ENCODE peak calls at places on chromosomes 7 and 10, in five cellular contexts. One of them, this sample, is unnamed.
A peak's percentile ranks its signal among the peaks of the same experiment; 100 is the strongest.

GRCh38 chr10:63396123-63396719 is 69.6 kb downstream of the JMJD1C start:
- DNase-seq in HCT116: no peak
- DNase-seq in psoas muscle: no peak
- DNase-seq in right atrium auricular region: no peak
- DNase-seq in PC-3: no peak
- DNase-seq in this sample: no peak

GRCh38 chr7:26443006-26443405 is 151.3 kb downstream of the SNX10 start:
- DNase-seq in HCT116: no peak
- DNase-seq in psoas muscle: no peak
- DNase-seq in right atrium auricular region: no peak
- DNase-seq in PC-3: no peak
- DNase-seq in this sample: no peak

GRCh38 chr10:100504101-100504500 is 15.6 kb downstream of the SEC31B start:
- DNase-seq in HCT116: no peak
- DNase-seq in psoas muscle: no peak
- DNase-seq in right atrium auricular region: no peak
- DNase-seq in PC-3: no peak
- DNase-seq in this sample: no peak

GRCh38 chr7:44213872-44214595 is 13.3 kb downstream of the YKT6 start:
- DNase-seq in HCT116: peak; percentile 36
- DNase-seq in psoas muscle: peak; percentile 35
- DNase-seq in right atrium auricular region: no peak
- DNase-seq in PC-3: peak; percentile 61
- DNase-seq in this sample: peak; percentile 40

GRCh38 chr7:96418600-96418999 is 96.7 kb upstream of the SLC25A13 start:
- DNase-seq in HCT116: no peak
- DNase-seq in psoas muscle: no peak
- DNase-seq in right atrium auricular region: no peak
- DNase-seq in PC-3: no peak
- DNase-seq in this sample: no peak

GRCh38 chr7:33964417-33965115 is 59.2 kb downstream of the BMPER start:
- DNase-seq in HCT116: no peak
- DNase-seq in psoas muscle: no peak
- DNase-seq in right atrium auricular region: no peak
- DNase-seq in PC-3: no peak
- DNase-seq in this sample: no peak

GRCh38 chr10:43282881-43283280 is 16.0 kb upstream of the RASGEF1A start:
- DNase-seq in HCT116: no peak
- DNase-seq in psoas muscle: no peak
- DNase-seq in right atrium auricular region: no peak
- DNase-seq in PC-3: no peak
- DNase-seq in this sample: no peak

GRCh38 chr7:55576753-55577152 is 4.5 kb upstream of the VOPP1 start:
- DNase-seq in HCT116: no peak
- DNase-seq in psoas muscle: no peak
- DNase-seq in right atrium auricular region: no peak
- DNase-seq in PC-3: no peak
- DNase-seq in this sample: no peak

GRCh38 chr7:27179503-27180430 is 5.3 kb downstream of the HOXA11 start:
- DNase-seq in HCT116: no peak
- DNase-seq in psoas muscle: peak; percentile 90
- DNase-seq in right atrium auricular region: no peak
- DNase-seq in PC-3: peak; percentile 90
- DNase-seq in this sample: peak; percentile 81

GRCh38 chr10:115525141-115525540 is 432.0 kb downstream of the ATRNL1 start:
- DNase-seq in HCT116: no peak
- DNase-seq in psoas muscle: no peak
- DNase-seq in right atrium auricular region: no peak
- DNase-seq in PC-3: no peak
- DNase-seq in this sample: no peak

GRCh38 chr7:116357776-116358670 is 141.5 kb upstream of the CAV2 start:
- DNase-seq in HCT116: no peak
- DNase-seq in psoas muscle: no peak
- DNase-seq in right atrium auricular region: no peak
- DNase-seq in PC-3: peak; percentile 72
- DNase-seq in this sample: no peak

GRCh38 chr7:93442478-93443224 is 131.9 kb downstream of the CALCR start:
- DNase-seq in HCT116: peak; percentile 34
- DNase-seq in psoas muscle: no peak
- DNase-seq in right atrium auricular region: no peak
- DNase-seq in PC-3: peak; percentile 49
- DNase-seq in this sample: no peak

GRCh38 chr7:98212532-98213041 is 1.3 kb downstream of the BHLHA15 start:
- DNase-seq in HCT116: no peak
- DNase-seq in psoas muscle: no peak
- DNase-seq in right atrium auricular region: no peak
- DNase-seq in PC-3: no peak
- DNase-seq in this sample: peak; percentile 60

GRCh38 chr10:17206210-17206709 is 4.8 kb upstream of the TRDMT1 start:
- DNase-seq in HCT116: no peak
- DNase-seq in psoas muscle: no peak
- DNase-seq in right atrium auricular region: no peak
- DNase-seq in PC-3: peak; percentile 67
- DNase-seq in this sample: no peak

GRCh38 chr7:30188806-30189205 is 54.0 kb downstream of the MTURN start:
- DNase-seq in HCT116: no peak
- DNase-seq in psoas muscle: no peak
- DNase-seq in right atrium auricular region: no peak
- DNase-seq in PC-3: no peak
- DNase-seq in this sample: no peak

GRCh38 chr7:30197438-30197837 is 62.7 kb downstream of the MTURN start:
- DNase-seq in HCT116: no peak
- DNase-seq in psoas muscle: no peak
- DNase-seq in right atrium auricular region: no peak
- DNase-seq in PC-3: no peak
- DNase-seq in this sample: no peak

GRCh38 chr7:30199271-30199670 is 64.5 kb downstream of the MTURN start:
- DNase-seq in HCT116: no peak
- DNase-seq in psoas muscle: no peak
- DNase-seq in right atrium auricular region: no peak
- DNase-seq in PC-3: no peak
- DNase-seq in this sample: no peak

GRCh38 chr7:30196408-30196807 is 61.6 kb downstream of the MTURN start:
- DNase-seq in HCT116: no peak
- DNase-seq in psoas muscle: no peak
- DNase-seq in right atrium auricular region: no peak
- DNase-seq in PC-3: no peak
- DNase-seq in this sample: no peak

GRCh38 chr7:30193333-30193943 is 58.7 kb downstream of the MTURN start:
- DNase-seq in HCT116: no peak
- DNase-seq in psoas muscle: no peak
- DNase-seq in right atrium auricular region: no peak
- DNase-seq in PC-3: no peak
- DNase-seq in this sample: no peak
- H3K9me3 ChIP-seq in HCT116: peaks cover 17% of the 10 kb centered on the region
- H3K9me3 ChIP-seq in psoas muscle: no peaks in the 10 kb centered on the region
- H3K9me3 ChIP-seq in right atrium auricular region: peaks cover 6% of the 10 kb centered on the region
- H3K9me3 ChIP-seq in PC-3: peaks cover 23% of the 10 kb centered on the region
- H3K9me3 ChIP-seq in this sample: no peaks in the 10 kb centered on the region

DNA sequence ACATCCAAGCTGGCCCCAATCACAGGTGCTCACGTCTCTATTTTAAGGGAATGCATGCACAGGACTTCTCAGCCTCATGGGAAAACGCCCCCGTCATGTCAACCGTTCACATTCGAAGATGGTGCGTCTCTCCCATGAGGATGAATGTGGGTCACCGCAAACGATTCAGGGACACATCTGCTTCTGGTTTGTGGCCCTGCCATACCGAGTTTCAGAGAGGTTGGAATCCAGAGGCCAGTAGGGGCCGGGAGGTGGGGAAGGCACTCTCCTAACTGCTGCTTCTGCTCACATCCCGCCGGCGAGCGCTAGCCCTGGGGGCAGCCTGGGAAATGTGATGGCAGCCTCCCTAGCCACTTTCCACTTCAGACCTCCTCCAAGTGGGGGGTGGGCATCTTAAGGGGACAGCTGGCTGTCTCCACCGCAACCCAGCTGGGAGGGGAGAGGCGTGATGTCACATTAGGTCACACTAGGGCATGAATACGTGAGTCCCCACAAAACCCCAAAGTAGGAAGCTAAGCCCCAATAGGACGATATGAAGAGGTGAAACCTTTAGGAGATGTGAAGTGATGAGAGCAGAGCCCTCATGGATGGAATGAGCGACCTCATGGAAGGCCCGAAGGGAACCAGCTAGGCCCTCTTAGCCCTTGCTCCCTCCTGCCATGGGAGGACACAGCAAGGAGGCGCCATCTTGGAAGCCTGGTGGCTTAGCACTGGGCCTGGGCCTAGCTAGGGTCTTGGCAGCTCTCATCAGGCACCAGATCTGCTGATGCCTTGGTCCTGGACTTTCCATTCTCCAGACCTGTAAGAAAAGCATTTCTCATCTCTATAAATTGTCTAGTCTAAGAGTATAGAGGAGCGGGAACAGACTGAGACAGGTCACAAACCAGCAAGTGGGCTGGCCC is 107.8 kb downstream of the TCERG1L start:
- DNase-seq in HCT116: no peak
- DNase-seq in psoas muscle: peak; percentile 25
- DNase-seq in right atrium auricular region: no peak
- DNase-seq in PC-3: no peak
- DNase-seq in this sample: no peak
- TF ChIP-seq CTCF in HCT116: no peak
- TF ChIP-seq CTCF in psoas muscle: no peak
- TF ChIP-seq CTCF in right atrium auricular region: no peak
- TF ChIP-seq CTCF in PC-3: no peak
- TF ChIP-seq CTCF in this sample: no peak

GRCh38 chr7:115110523-115110922 is 188.6 kb downstream of the MDFIC start:
- DNase-seq in HCT116: no peak
- DNase-seq in psoas muscle: no peak
- DNase-seq in right atrium auricular region: no peak
- DNase-seq in PC-3: no peak
- DNase-seq in this sample: no peak

GRCh38 chr7:115117748-115118147 is 195.9 kb downstream of the MDFIC start:
- DNase-seq in HCT116: no peak
- DNase-seq in psoas muscle: no peak
- DNase-seq in right atrium auricular region: no peak
- DNase-seq in PC-3: no peak
- DNase-seq in this sample: no peak

GRCh38 chr7:115116773-115117715 is 195.2 kb downstream of the MDFIC start:
- DNase-seq in HCT116: no peak
- DNase-seq in psoas muscle: no peak
- DNase-seq in right atrium auricular region: no peak
- DNase-seq in PC-3: no peak
- DNase-seq in this sample: no peak

GRCh38 chr7:115113131-115113530 is 191.2 kb downstream of the MDFIC start:
- DNase-seq in HCT116: no peak
- DNase-seq in psoas muscle: no peak
- DNase-seq in right atrium auricular region: no peak
- DNase-seq in PC-3: no peak
- DNase-seq in this sample: no peak

DNA sequence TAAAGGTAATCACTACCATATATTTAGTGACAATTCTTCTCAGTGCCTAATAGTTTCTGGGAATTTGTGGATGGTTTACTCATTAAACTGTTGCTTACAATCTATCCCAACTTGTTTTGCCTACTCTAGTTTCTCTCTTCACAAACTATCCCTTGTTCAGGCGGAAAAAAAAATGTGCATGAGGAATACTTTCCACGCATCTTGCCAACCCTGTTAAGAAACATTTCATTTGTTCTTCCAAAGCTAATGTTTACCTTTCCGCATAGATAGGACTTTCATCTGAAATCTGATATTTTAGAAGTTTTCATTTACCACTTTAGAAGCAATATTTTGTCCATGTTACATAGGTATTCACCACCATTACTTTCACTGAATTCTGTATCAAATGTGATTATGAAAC is 191.9 kb downstream of the MDFIC start:
- DNase-seq in HCT116: no peak
- DNase-seq in psoas muscle: no peak
- DNase-seq in right atrium auricular region: no peak
- DNase-seq in PC-3: no peak
- DNase-seq in this sample: no peak
- H3K27me3 ChIP-seq in HCT116: no peaks in the 10 kb centered on the region
- H3K27me3 ChIP-seq in psoas muscle: no peaks in the 10 kb centered on the region
- H3K27me3 ChIP-seq in right atrium auricular region: no peaks in the 10 kb centered on the region
- H3K27me3 ChIP-seq in PC-3: no peaks in the 10 kb centered on the region
- H3K27me3 ChIP-seq in this sample: no peaks in the 10 kb centered on the region

GRCh38 chr7:67947191-67947590 is 950.6 kb downstream of the TYW1 start:
- DNase-seq in HCT116: no peak
- DNase-seq in psoas muscle: no peak
- DNase-seq in right atrium auricular region: no peak
- DNase-seq in PC-3: no peak
- DNase-seq in this sample: no peak
- H3K9me3 ChIP-seq in HCT116: no peaks in the 10 kb centered on the region
- H3K9me3 ChIP-seq in psoas muscle: no peaks in the 10 kb centered on the region
- H3K9me3 ChIP-seq in right atrium auricular region: no peaks in the 10 kb centered on the region
- H3K9me3 ChIP-seq in PC-3: no peaks in the 10 kb centered on the region
- H3K9me3 ChIP-seq in this sample: no peaks in the 10 kb centered on the region

DNA sequence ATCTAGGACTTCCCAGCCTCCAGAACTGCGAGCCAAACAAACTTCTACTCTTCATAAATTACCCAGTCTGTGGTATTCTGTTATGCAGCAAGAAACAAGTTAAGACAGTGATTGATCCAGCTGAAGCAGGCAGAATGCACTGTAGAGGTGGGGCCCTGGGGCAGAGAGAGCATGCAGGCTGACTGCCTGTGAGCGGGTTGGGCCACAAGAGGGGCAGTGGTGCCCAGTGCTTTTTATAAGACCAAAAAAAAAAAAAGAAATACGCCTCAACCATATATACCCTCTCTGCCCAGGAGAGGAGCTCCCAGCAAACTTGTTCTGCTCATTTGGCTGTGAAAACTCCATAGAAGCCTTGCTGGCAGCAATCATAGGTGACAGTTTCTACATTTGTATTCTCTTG is 104.7 kb downstream of the SORBS1 start:
- DNase-seq in HCT116: no peak
- DNase-seq in psoas muscle: no peak
- DNase-seq in right atrium auricular region: no peak
- DNase-seq in PC-3: no peak
- DNase-seq in this sample: no peak
- TF ChIP-seq CTCF in HCT116: no peak
- TF ChIP-seq CTCF in psoas muscle: no peak
- TF ChIP-seq CTCF in right atrium auricular region: no peak
- TF ChIP-seq CTCF in PC-3: peak; percentile 9
- TF ChIP-seq CTCF in this sample: no peak

DNA sequence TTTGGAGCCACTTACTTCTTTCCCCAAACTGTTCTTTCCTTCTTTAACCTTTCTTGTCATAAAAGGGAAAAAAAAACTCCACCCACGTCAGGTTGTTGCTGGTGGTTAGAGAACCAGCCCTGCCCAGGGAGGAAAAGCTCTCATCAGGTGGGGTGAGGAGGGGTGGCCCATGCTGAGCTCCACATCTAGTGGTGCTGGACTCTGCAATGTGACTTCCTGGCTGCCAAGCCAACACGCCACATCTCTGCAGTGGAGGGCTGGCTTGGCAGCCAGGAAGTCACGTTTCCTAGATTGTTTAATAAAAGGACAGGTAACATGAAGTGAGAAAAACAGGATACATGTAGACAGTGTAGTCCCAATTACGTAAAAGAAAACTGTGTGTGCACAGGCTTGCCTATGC is 37.4 kb downstream of the WIPF3 start:
- DNase-seq in HCT116: no peak
- DNase-seq in psoas muscle: no peak
- DNase-seq in right atrium auricular region: no peak
- DNase-seq in PC-3: no peak
- DNase-seq in this sample: no peak
- H3K27me3 ChIP-seq in HCT116: no peaks in the 10 kb centered on the region
- H3K27me3 ChIP-seq in psoas muscle: no peaks in the 10 kb centered on the region
- H3K27me3 ChIP-seq in right atrium auricular region: no peaks in the 10 kb centered on the region
- H3K27me3 ChIP-seq in PC-3: no peaks in the 10 kb centered on the region
- H3K27me3 ChIP-seq in this sample: no peaks in the 10 kb centered on the region